ENCODE peak calls at places on chromosomes 13 and 19, in four cellular contexts. S is GM23248, L is head of caudate nucleus, E is activated T-helper 1 cell treated with Interleukin-2 at 50 U/mL for 16 hours. K is an unnamed sample.

GRCh38 chr19:30450945-30451344 is 78.8 kb downstream of the ZNF536 start:
- DNase-seq in S (peak; percentile 50), L (peak; percentile 51), E (no peak), K (no peak)

GRCh38 chr19:10553943-10554381 is 10.3 kb downstream of the ATG4D start:
- DNase-seq in S (no peak), L (no peak), E (no peak), K (no peak)

GRCh38 chr13:48761256-48761655 is 107.5 kb downstream of the CYSLTR2 start:
- DNase-seq in S (no peak), L (no peak), E (no peak), K (no peak)

GRCh38 chr13:101190337-101190736 is 226.0 kb downstream of the NALCN start:
- DNase-seq in S (no peak), L (no peak), E (no peak), K (no peak)

GRCh38 chr13:109191422-109191821 is 562.0 kb downstream of the MYO16 start:
- DNase-seq in S (peak; percentile 2), L (no peak), E (no peak), K (no peak)

GRCh38 chr19:17348700-17349099 is 11.3 kb downstream of the GTPBP3 start:
- DNase-seq in S (peak; percentile 55), L (no peak), E (no peak), K (peak; percentile 76)

GRCh38 chr13:39451301-39451700 is 151.7 kb downstream of the LHFPL6 start:
- DNase-seq in S (peak; percentile 38), L (no peak), E (no peak), K (no peak)

GRCh38 chr19:2215281-2215751 is 20.8 kb downstream of the PLEKHJ1 start:
- DNase-seq in S (no peak), L (peak; percentile 76), E (peak; percentile 20), K (no peak)

GRCh38 chr19:52748336-52748950 is 13.6 kb upstream of the ZNF611 start:
- DNase-seq in S (peak; percentile 69), L (no peak), E (no peak), K (peak; percentile 57)

GRCh38 chr13:65836066-65836465 is 1394.1 kb downstream of the PCDH9 start:
- DNase-seq in S (no peak), L (no peak), E (no peak), K (no peak)

GRCh38 chr13:101149735-101150380 is 266.4 kb downstream of the NALCN start:
- DNase-seq in S (peak; percentile 50), L (no peak), E (no peak), K (peak; percentile 40)

GRCh38 chr13:109773276-109773675 is 13.1 kb downstream of the IRS2 start:
- DNase-seq in S (no peak), L (no peak), E (no peak), K (no peak)

GRCh38 chr19:11195169-11195568 is 2.2 kb downstream of the KANK2 start:
- DNase-seq in S (peak; percentile 43), L (no peak), E (no peak), K (peak; percentile 35)

GRCh38 chr19:38831142-38831605 is 420 bp downstream of the ECH1 start:
- DNase-seq in S (peak; percentile 96), L (peak; percentile 38), E (no peak), K (peak; percentile 99)

GRCh38 chr19:45547965-45548609 is 36.5 kb downstream of the OPA3 start:
- DNase-seq in S (peak; percentile 86), L (no peak), E (no peak), K (peak; percentile 82)

GRCh38 chr19:31317542-31317941 is 31.7 kb downstream of the TSHZ3 start:
- DNase-seq in S (peak; percentile 38), L (no peak), E (no peak), K (no peak)

GRCh38 chr13:79805317-79805716 is 324.4 kb downstream of the NDFIP2 start:
- DNase-seq in S (no peak), L (no peak), E (no peak), K (no peak)

GRCh38 chr19:54439174-54439851 is 9.7 kb upstream of the LENG8 start:
- DNase-seq in S (peak; percentile 52), L (peak; percentile 84), E (no peak), K (no peak)

GRCh38 chr19:33894787-33895186 is 98.1 kb downstream of the KCTD15 start:
- DNase-seq in S (no peak), L (no peak), E (no peak), K (no peak)

GRCh38 chr19:30738047-30738446 is 365.9 kb downstream of the ZNF536 start:
- DNase-seq in S (no peak), L (no peak), E (no peak), K (no peak)

GRCh38 chr13:85582890-85583289 is 216.3 kb downstream of the SLITRK6 start:
- DNase-seq in S (no peak), L (no peak), E (no peak), K (peak; percentile 2)

GRCh38 chr19:3725640-3726310 is 17.6 kb downstream of the TJP3 start:
- DNase-seq in S (no peak), L (no peak), E (no peak), K (peak; percentile 27)

GRCh38 chr19:13621413-13621812 is 115.1 kb upstream of the CACNA1A start:
- DNase-seq in S (peak; percentile 99), L (no peak), E (no peak), K (peak; percentile 99)

GRCh38 chr19:1450735-1451669 is 1.1 kb downstream of the APC2 start:
- DNase-seq in S (no peak), L (peak; percentile 34), E (no peak), K (no peak)

GRCh38 chr19:15276620-15277019 is 44.4 kb upstream of the EPHX3 start:
- DNase-seq in S (no peak), L (no peak), E (no peak), K (no peak)

GRCh38 chr19:4679416-4679815 is 9.3 kb upstream of the MYDGF start:
- DNase-seq in S (no peak), L (no peak), E (no peak), K (no peak)

GRCh38 chr13:79541426-79542049 is 60.6 kb downstream of the NDFIP2 start:
- DNase-seq in S (peak; percentile 55), L (no peak), E (no peak), K (peak; percentile 62)

GRCh38 chr19:3059653-3060052 is 2.6 kb downstream of the TLE5 start:
- DNase-seq in S (no peak), L (no peak), E (no peak), K (no peak)

GRCh38 chr13:73054712-73055111 is 4.1 kb upstream of the KLF5 start:
- DNase-seq in S (no peak), L (no peak), E (no peak), K (no peak)

GRCh38 chr19:38657633-38658222 is 10.3 kb downstream of the ACTN4 start:
- DNase-seq in S (peak; percentile 98), L (no peak), E (no peak), K (peak; percentile 94)

GRCh38 chr19:19250196-19250801 is 22.8 kb downstream of the TM6SF2 start:
- DNase-seq in S (no peak), L (no peak), E (no peak), K (no peak)

GRCh38 chr13:95540848-95541247 is 11.7 kb upstream of the CLDN10 start:
- DNase-seq in S (no peak), L (peak; percentile 54), E (no peak), K (no peak)

GRCh38 chr13:100818706-100819105 is 144.1 kb upstream of the TMTC4 start:
- DNase-seq in S (no peak), L (peak; percentile 51), E (no peak), K (no peak)

GRCh38 chr13:68987585-68987984 is 1120.0 kb upstream of the ATXN8OS start:
- DNase-seq in S (no peak), L (no peak), E (no peak), K (no peak)

GRCh38 chr19:35935911-35936737 is at the start of gene LRFN3:
- DNase-seq in S (peak; percentile 84), L (peak; percentile 91), E (peak; percentile 35), K (peak; percentile 72)

GRCh38 chr19:48578891-48579290 is 26.9 kb downstream of the SULT2B1 start:
- DNase-seq in S (peak; percentile 23), L (no peak), E (no peak), K (peak; percentile 34)

GRCh38 chr19:13843104-13843921 is 33.6 kb upstream of the NANOS3 start:
- DNase-seq in S (peak; percentile 76), L (no peak), E (no peak), K (peak; percentile 77)

GRCh38 chr19:3366761-3367571 is 583 bp downstream of the NFIC start:
- DNase-seq in S (peak; percentile 58), L (peak; percentile 40), E (no peak), K (peak; percentile 45)